ENCODE peak calls at places on chromosomes 16 and 17, in five cellular contexts. N, O, B, S and I are unnamed samples.

GRCh38 chr16:57061084-57061905 is 31.1 kb upstream of the CPNE2 start:
- DNase-seq in N (no peak), O (no peak), B (no peak), S (peak), I (no peak)

GRCh38 chr16:11658896-11659708 is 9.2 kb upstream of the SNN start:
- DNase-seq in N (no peak), O (no peak), B (no peak), S (peak), I (peak)

GRCh38 chr17:41322264-41322902 is 6.9 kb upstream of the KRTAP17-1 start:
- DNase-seq in N (peak), O (peak), B (peak), S (peak), I (peak)

GRCh38 chr16:15526731-15527130 is 92.3 kb downstream of the BMERB1 start:
- DNase-seq in N (no peak), O (no peak), B (no peak), S (no peak), I (no peak)

GRCh38 chr17:6548578-6549330 is 7.6 kb downstream of the PITPNM3 start:
- DNase-seq in N (no peak), O (peak), B (no peak), S (no peak), I (no peak)

GRCh38 chr17:76445697-76446448 is 7.1 kb downstream of the UBE2O start:
- DNase-seq in N (no peak), O (no peak), B (no peak), S (no peak), I (no peak)

GRCh38 chr16:85347213-85347591 is 234.9 kb upstream of the CIBAR2 start:
- DNase-seq in N (no peak), O (no peak), B (no peak), S (peak), I (peak)

GRCh38 chr16:85490971-85491771 is 122.0 kb upstream of the GSE1 start:
- DNase-seq in N (peak), O (peak), B (no peak), S (peak), I (peak)

GRCh38 chr17:72426321-72426720 is 305.5 kb downstream of the SOX9 start:
- DNase-seq in N (no peak), O (no peak), B (no peak), S (no peak), I (no peak)

GRCh38 chr17:72901098-72901497 is 191.4 kb downstream of the SLC39A11 start:
- DNase-seq in N (no peak), O (no peak), B (no peak), S (no peak), I (no peak)

GRCh38 chr17:11899494-11899893 is 97.8 kb downstream of the ZNF18 start:
- DNase-seq in N (no peak), O (no peak), B (no peak), S (peak), I (no peak)

GRCh38 chr17:9022553-9023388 is 1.5 kb downstream of the NTN1 start:
- DNase-seq in N (no peak), O (no peak), B (no peak), S (peak), I (no peak)

GRCh38 chr17:77635176-77635575 is 323.3 kb upstream of the TNRC6C start:
- DNase-seq in N (no peak), O (no peak), B (no peak), S (no peak), I (no peak)

GRCh38 chr17:51119415-51120356 is 982 bp downstream of the SPAG9 start:
- DNase-seq in N (peak), O (peak), B (peak), S (peak), I (peak)

GRCh38 chr16:16933861-16934260 is 536.9 kb downstream of the XYLT1 start:
- DNase-seq in N (no peak), O (no peak), B (no peak), S (no peak), I (no peak)

GRCh38 chr16:2429771-2430663 is 770 bp downstream of the CCNF start:
- DNase-seq in N (peak), O (peak), B (no peak), S (peak), I (peak)

GRCh38 chr17:2854662-2855061 is 58.4 kb downstream of the RAP1GAP2 start:
- DNase-seq in N (peak), O (peak), B (no peak), S (no peak), I (peak)

GRCh38 chr16:23128056-23128455 is 21.2 kb downstream of the USP31 start:
- DNase-seq in N (no peak), O (no peak), B (no peak), S (no peak), I (no peak)

GRCh38 chr16:29653436-29653835 is 9.6 kb upstream of the SPN start:
- DNase-seq in N (no peak), O (peak), B (no peak), S (no peak), I (no peak)

GRCh38 chr16:85420501-85421337 is 192.4 kb upstream of the GSE1 start:
- DNase-seq in N (peak), O (peak), B (no peak), S (peak), I (peak)

GRCh38 chr16:84356591-84357116 is 11.7 kb upstream of the ATP2C2 start:
- DNase-seq in N (no peak), O (no peak), B (no peak), S (no peak), I (peak)

GRCh38 chr16:62445909-62446308 is 409.7 kb upstream of the CDH8 start:
- DNase-seq in N (no peak), O (no peak), B (no peak), S (no peak), I (no peak)

GRCh38 chr17:80279895-80280294 is 19.2 kb downstream of the RNF213 start:
- DNase-seq in N (no peak), O (no peak), B (peak), S (peak), I (no peak)

GRCh38 chr17:42761638-42762037 is 611 bp downstream of the RAMP2 start:
- DNase-seq in N (no peak), O (no peak), B (no peak), S (no peak), I (no peak)

GRCh38 chr16:3249451-3249850 is 7.0 kb downstream of the MEFV start:
- DNase-seq in N (no peak), O (no peak), B (no peak), S (no peak), I (no peak)

GRCh38 chr16:89909777-89910716 is 8.6 kb upstream of the MC1R start:
- DNase-seq in N (peak), O (peak), B (peak), S (peak), I (peak)

DNA sequence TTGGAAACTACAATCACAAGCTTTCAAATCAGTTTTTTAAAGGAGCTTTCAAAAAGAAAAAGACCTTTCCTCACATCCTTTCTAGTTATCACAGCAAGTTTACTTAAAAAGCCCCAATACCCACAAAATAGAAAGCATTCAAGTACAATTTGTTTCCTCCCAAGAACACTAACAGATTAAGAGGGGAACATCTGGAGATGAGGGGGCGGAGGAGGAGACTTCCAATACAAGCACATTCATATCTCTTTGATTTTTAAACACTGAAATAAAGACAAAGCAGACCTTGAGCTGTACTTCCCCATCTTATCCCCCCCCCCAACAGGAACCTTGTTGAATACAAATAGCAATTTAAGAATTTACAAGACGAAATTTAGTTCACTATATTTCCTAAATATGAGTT is 2.0 kb downstream of the YWHAE start:
- DNase-seq in N (no peak), O (no peak), B (no peak), S (peak), I (no peak)
- H3K27ac ChIP-seq in N (peak), O (no peak), B (peak), S (peak), I (no peak)

GRCh38 chr17:48552453-48553189 is 7.7 kb upstream of the HOXB2 start:
- DNase-seq in N (no peak), O (no peak), B (no peak), S (no peak), I (no peak)
- H3K27ac ChIP-seq in N (peak), O (no peak), B (no peak), S (peak), I (peak)

GRCh38 chr17:74307984-74308773 is 17.8 kb upstream of the KIF19 start:
- DNase-seq in N (no peak), O (no peak), B (no peak), S (peak), I (no peak)
- H3K27ac ChIP-seq in N (no peak), O (no peak), B (no peak), S (no peak), I (no peak)

DNA sequence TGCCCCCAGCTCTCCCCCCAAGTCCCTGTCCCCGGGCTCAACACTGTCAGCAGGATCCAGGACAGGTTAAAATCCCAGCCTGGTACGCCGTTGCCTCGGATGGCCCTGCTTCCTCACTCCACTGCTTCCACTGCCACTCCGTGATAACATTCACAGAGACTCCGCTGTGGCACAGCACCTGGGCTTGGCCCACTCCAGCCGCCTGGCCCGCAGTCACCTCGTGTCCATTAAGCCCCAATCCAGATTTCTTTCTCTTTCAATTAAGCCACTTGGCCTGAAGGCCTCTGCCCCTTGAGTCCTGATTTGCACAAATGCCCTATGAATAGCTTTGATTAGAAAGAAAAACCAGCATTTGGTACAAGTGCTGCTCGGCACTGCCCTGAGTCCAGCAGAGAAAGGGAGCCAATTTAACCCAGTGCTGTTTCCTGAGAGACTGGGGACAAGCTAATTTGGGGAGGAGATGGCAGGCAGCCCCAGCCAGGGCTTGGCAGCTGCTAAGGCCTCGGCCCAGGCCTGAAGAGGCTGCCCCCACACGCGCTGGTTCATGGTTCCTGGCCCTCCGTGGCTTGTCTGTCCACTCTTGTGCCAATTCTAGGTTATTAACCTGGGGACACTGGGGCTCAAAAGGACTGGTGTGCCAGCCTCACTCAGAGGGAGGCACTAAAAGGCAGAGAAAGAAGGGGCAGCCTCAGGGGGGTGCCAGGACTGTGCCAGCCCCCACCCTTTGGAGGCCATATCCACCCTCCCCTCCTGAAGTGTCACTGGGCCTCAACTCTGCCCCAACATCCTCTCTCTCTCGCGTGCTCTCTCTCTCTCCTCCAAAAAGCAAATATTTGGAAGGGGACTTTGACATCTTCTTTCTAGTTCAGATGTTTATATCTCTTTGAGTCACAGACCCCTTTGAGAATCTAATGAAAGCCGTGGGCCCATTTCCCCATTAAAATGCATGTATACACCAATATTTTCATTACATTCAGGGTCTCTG is 29.8 kb upstream of the SPPL2C start:
- DNase-seq in N (no peak), O (no peak), B (no peak), S (no peak), I (no peak)
- H3K27ac ChIP-seq in N (no peak), O (no peak), B (no peak), S (no peak), I (no peak)